ENCODE peak calls at places on chromosomes 16 and 17, in seven cellular contexts. E is stimulated activated CD8-positive, alpha-beta memory T cell treated with anti-CD3 and anti-CD28 coated beads, Interleukin-2, amount 100 ng/mL, for 1 hour; G is activated CD8-positive, alpha-beta memory T cell treated with anti-CD3 and anti-CD28 coated beads, Interleukin-2, amount 50 U/mL, for 4 hours; K is GM23248; Z is CD4-positive, alpha-beta T cell; R is NCI-H1930; J is caudate nucleus. X is an unnamed sample.

GRCh38 chr17:79850571-79851460 is 11.6 kb upstream of the CBX4 start:
- DNase-seq in R (no peak), Z (no peak), J (no peak), E (no peak), K (peak; percentile 90), G (no peak), X (no peak)

GRCh38 chr16:87407511-87408112 is 15.5 kb downstream of the MAP1LC3B start:
- DNase-seq in K (peak; percentile 30), Z (no peak), R (no peak), J (no peak), E (no peak), G (no peak), X (no peak)

GRCh38 chr16:75011634-75012307 is 12.9 kb downstream of the ZNRF1 start:
- DNase-seq in R (no peak), Z (no peak), J (no peak), E (no peak), K (peak; percentile 93), G (peak; percentile 20), X (no peak)

GRCh38 chr17:77610518-77610893 is 348.0 kb upstream of the TNRC6C start:
- DNase-seq in J (no peak), K (no peak), E (no peak), Z (no peak), R (no peak), G (no peak), X (no peak)

GRCh38 chr17:28497931-28498330 is 8.2 kb upstream of the FOXN1 start:
- DNase-seq in Z (no peak), K (no peak), G (no peak), E (no peak), J (no peak), R (no peak), X (no peak)

GRCh38 chr17:43661699-43662431 is at the start of gene MEOX1:
- DNase-seq in E (no peak), R (no peak), J (no peak), Z (no peak), K (peak; percentile 66), G (no peak), X (no peak)

GRCh38 chr16:64754279-64754678 is 367.6 kb downstream of the CDH11 start:
- DNase-seq in Z (no peak), E (no peak), K (peak; percentile 19), J (no peak), G (no peak), R (no peak), X (no peak)

GRCh38 chr16:69563605-69564580 is 1.9 kb upstream of the NFAT5 start:
- DNase-seq in R (no peak), E (peak; percentile 36), J (no peak), K (peak; percentile 40), Z (peak; percentile 15), G (peak; percentile 52), X (peak; percentile 10)

GRCh38 chr17:19004601-19005441 is at the start of gene FAM83G:
- DNase-seq in G (peak; percentile 93), Z (peak; percentile 79), J (no peak), K (peak; percentile 92), E (peak; percentile 79), R (no peak), X (peak; percentile 85)

GRCh38 chr16:72908362-72908838 is 139.5 kb downstream of the ZFHX3 start:
- DNase-seq in Z (no peak), R (no peak), G (no peak), K (no peak), J (no peak), E (no peak), X (no peak)

GRCh38 chr17:67390646-67391480 is 13.8 kb downstream of the PITPNC1 start:
- DNase-seq in G (peak; percentile 54), E (peak; percentile 27), J (no peak), K (peak; percentile 95), R (no peak), Z (peak; percentile 61), X (peak; percentile 34)

GRCh38 chr17:4968166-4968915 is 724 bp upstream of the SPAG7 start:
- DNase-seq in K (peak; percentile 37), E (no peak), J (no peak), Z (no peak), G (peak; percentile 46), R (no peak), X (no peak)

GRCh38 chr17:45427181-45427835 is 5.4 kb downstream of the ARHGAP27 start:
- DNase-seq in G (no peak), R (no peak), J (no peak), E (no peak), Z (no peak), K (no peak), X (no peak)

GRCh38 chr17:76026714-76027158 is 370 bp downstream of the EVPL start:
- DNase-seq in R (no peak), Z (no peak), J (no peak), G (no peak), E (no peak), K (no peak), X (no peak)